ENCODE peak calls at places on chromosomes 13 and 19, in ten cellular contexts. One of them, this sample, is unnamed.

GRCh38 chr13:75752848-75753247 is 116.7 kb downstream of the LMO7 start:
- DNase-seq in transverse colon: no peak
- DNase-seq in DND-41: no peak
- DNase-seq in right lobe of liver: no peak
- DNase-seq in CD8-positive, alpha-beta T cell: no peak
- DNase-seq in activated CD8-positive, alpha-beta T cell treated with anti-CD3 and anti-CD28 coated beads, Interleukin-2, amount 10 ng/mL, durations not matched to agents 7 days and 5 days: no peak
- DNase-seq in NCI-H2171 treated with DMSO at 0.1 percent for 48 hours: no peak
- DNase-seq in fibroblast of gingiva: no peak
- DNase-seq in LHCN-M2: no peak
- DNase-seq in GM13976: no peak
- DNase-seq in this sample: no peak

GRCh38 chr13:76886005-76886291 is 257 bp downstream of the KCTD12 start:
- DNase-seq in transverse colon: no peak
- DNase-seq in CD8-positive, alpha-beta T cell: no peak
- DNase-seq in activated CD8-positive, alpha-beta T cell treated with anti-CD3 and anti-CD28 coated beads, Interleukin-2, amount 10 ng/mL, durations not matched to agents 7 days and 5 days: no peak
- DNase-seq in GM13976: no peak
- DNase-seq in fibroblast of gingiva: no peak
- DNase-seq in LHCN-M2: no peak
- DNase-seq in DND-41: no peak
- DNase-seq in NCI-H2171 treated with DMSO at 0.1 percent for 48 hours: no peak
- DNase-seq in right lobe of liver: no peak
- DNase-seq in this sample: no peak

GRCh38 chr19:29503140-29503758 is 22.5 kb upstream of the VSTM2B start:
- DNase-seq in GM13976: no peak
- DNase-seq in transverse colon: no peak
- DNase-seq in LHCN-M2: no peak
- DNase-seq in NCI-H2171 treated with DMSO at 0.1 percent for 48 hours: no peak
- DNase-seq in right lobe of liver: no peak
- DNase-seq in fibroblast of gingiva: no peak
- DNase-seq in activated CD8-positive, alpha-beta T cell treated with anti-CD3 and anti-CD28 coated beads, Interleukin-2, amount 10 ng/mL, durations not matched to agents 7 days and 5 days: no peak
- DNase-seq in DND-41: no peak
- DNase-seq in CD8-positive, alpha-beta T cell: no peak
- DNase-seq in this sample: no peak

GRCh38 chr19:17031741-17032140 is 5.1 kb upstream of the CPAMD8 start:
- DNase-seq in NCI-H2171 treated with DMSO at 0.1 percent for 48 hours: no peak
- DNase-seq in activated CD8-positive, alpha-beta T cell treated with anti-CD3 and anti-CD28 coated beads, Interleukin-2, amount 10 ng/mL, durations not matched to agents 7 days and 5 days: no peak
- DNase-seq in fibroblast of gingiva: no peak
- DNase-seq in GM13976: no peak
- DNase-seq in right lobe of liver: no peak
- DNase-seq in CD8-positive, alpha-beta T cell: no peak
- DNase-seq in DND-41: no peak
- DNase-seq in transverse colon: no peak
- DNase-seq in LHCN-M2: no peak
- DNase-seq in this sample: no peak

GRCh38 chr13:24511824-24512207 is 762 bp downstream of the PARP4 start:
- DNase-seq in transverse colon: peak
- DNase-seq in DND-41: no peak
- DNase-seq in LHCN-M2: no peak
- DNase-seq in CD8-positive, alpha-beta T cell: no peak
- DNase-seq in NCI-H2171 treated with DMSO at 0.1 percent for 48 hours: peak
- DNase-seq in fibroblast of gingiva: no peak
- DNase-seq in GM13976: no peak
- DNase-seq in activated CD8-positive, alpha-beta T cell treated with anti-CD3 and anti-CD28 coated beads, Interleukin-2, amount 10 ng/mL, durations not matched to agents 7 days and 5 days: no peak
- DNase-seq in right lobe of liver: no peak
- DNase-seq in this sample: no peak

GRCh38 chr19:4060621-4061177 is 6.0 kb downstream of the ZBTB7A start:
- DNase-seq in CD8-positive, alpha-beta T cell: no peak
- DNase-seq in NCI-H2171 treated with DMSO at 0.1 percent for 48 hours: no peak
- DNase-seq in transverse colon: peak
- DNase-seq in DND-41: no peak
- DNase-seq in activated CD8-positive, alpha-beta T cell treated with anti-CD3 and anti-CD28 coated beads, Interleukin-2, amount 10 ng/mL, durations not matched to agents 7 days and 5 days: no peak
- DNase-seq in right lobe of liver: no peak
- DNase-seq in fibroblast of gingiva: no peak
- DNase-seq in GM13976: no peak
- DNase-seq in LHCN-M2: no peak
- DNase-seq in this sample: no peak

GRCh38 chr19:5077209-5077515 is 108.2 kb downstream of the KDM4B start:
- DNase-seq in CD8-positive, alpha-beta T cell: no peak
- DNase-seq in LHCN-M2: no peak
- DNase-seq in DND-41: no peak
- DNase-seq in transverse colon: no peak
- DNase-seq in NCI-H2171 treated with DMSO at 0.1 percent for 48 hours: no peak
- DNase-seq in right lobe of liver: no peak
- DNase-seq in fibroblast of gingiva: no peak
- DNase-seq in GM13976: no peak
- DNase-seq in activated CD8-positive, alpha-beta T cell treated with anti-CD3 and anti-CD28 coated beads, Interleukin-2, amount 10 ng/mL, durations not matched to agents 7 days and 5 days: no peak
- DNase-seq in this sample: no peak

GRCh38 chr13:45700971-45701900 is 884 bp upstream of the CBY2 start:
- DNase-seq in GM13976: peak
- DNase-seq in right lobe of liver: no peak
- DNase-seq in activated CD8-positive, alpha-beta T cell treated with anti-CD3 and anti-CD28 coated beads, Interleukin-2, amount 10 ng/mL, durations not matched to agents 7 days and 5 days: no peak
- DNase-seq in transverse colon: no peak
- DNase-seq in LHCN-M2: no peak
- DNase-seq in CD8-positive, alpha-beta T cell: no peak
- DNase-seq in NCI-H2171 treated with DMSO at 0.1 percent for 48 hours: no peak
- DNase-seq in DND-41: no peak
- DNase-seq in fibroblast of gingiva: no peak
- DNase-seq in this sample: no peak

GRCh38 chr19:38021356-38021755 is 114.3 kb downstream of the SIPA1L3 start:
- DNase-seq in transverse colon: no peak
- DNase-seq in CD8-positive, alpha-beta T cell: no peak
- DNase-seq in DND-41: no peak
- DNase-seq in GM13976: no peak
- DNase-seq in activated CD8-positive, alpha-beta T cell treated with anti-CD3 and anti-CD28 coated beads, Interleukin-2, amount 10 ng/mL, durations not matched to agents 7 days and 5 days: no peak
- DNase-seq in fibroblast of gingiva: no peak
- DNase-seq in LHCN-M2: no peak
- DNase-seq in NCI-H2171 treated with DMSO at 0.1 percent for 48 hours: no peak
- DNase-seq in right lobe of liver: no peak
- DNase-seq in this sample: no peak

GRCh38 chr19:53549354-53549753 is 11.4 kb downstream of the ZNF331 start:
- DNase-seq in activated CD8-positive, alpha-beta T cell treated with anti-CD3 and anti-CD28 coated beads, Interleukin-2, amount 10 ng/mL, durations not matched to agents 7 days and 5 days: no peak
- DNase-seq in NCI-H2171 treated with DMSO at 0.1 percent for 48 hours: no peak
- DNase-seq in GM13976: no peak
- DNase-seq in LHCN-M2: peak
- DNase-seq in fibroblast of gingiva: peak
- DNase-seq in CD8-positive, alpha-beta T cell: no peak
- DNase-seq in right lobe of liver: no peak
- DNase-seq in transverse colon: no peak
- DNase-seq in DND-41: no peak
- DNase-seq in this sample: no peak

GRCh38 chr13:112969692-112970338 is 801 bp downstream of the MCF2L start:
- DNase-seq in GM13976: no peak
- DNase-seq in LHCN-M2: no peak
- DNase-seq in right lobe of liver: no peak
- DNase-seq in DND-41: no peak
- DNase-seq in activated CD8-positive, alpha-beta T cell treated with anti-CD3 and anti-CD28 coated beads, Interleukin-2, amount 10 ng/mL, durations not matched to agents 7 days and 5 days: no peak
- DNase-seq in transverse colon: peak
- DNase-seq in CD8-positive, alpha-beta T cell: no peak
- DNase-seq in fibroblast of gingiva: no peak
- DNase-seq in NCI-H2171 treated with DMSO at 0.1 percent for 48 hours: peak
- DNase-seq in this sample: no peak

GRCh38 chr13:94515911-94516310 is 36.4 kb upstream of the DCT start:
- DNase-seq in NCI-H2171 treated with DMSO at 0.1 percent for 48 hours: no peak
- DNase-seq in fibroblast of gingiva: no peak
- DNase-seq in DND-41: no peak
- DNase-seq in CD8-positive, alpha-beta T cell: no peak
- DNase-seq in LHCN-M2: no peak
- DNase-seq in right lobe of liver: no peak
- DNase-seq in GM13976: no peak
- DNase-seq in transverse colon: no peak
- DNase-seq in activated CD8-positive, alpha-beta T cell treated with anti-CD3 and anti-CD28 coated beads, Interleukin-2, amount 10 ng/mL, durations not matched to agents 7 days and 5 days: no peak
- DNase-seq in this sample: no peak

GRCh38 chr13:31742102-31742695 is 2.9 kb downstream of the RXFP2 start:
- DNase-seq in NCI-H2171 treated with DMSO at 0.1 percent for 48 hours: peak
- DNase-seq in transverse colon: peak
- DNase-seq in CD8-positive, alpha-beta T cell: peak
- DNase-seq in activated CD8-positive, alpha-beta T cell treated with anti-CD3 and anti-CD28 coated beads, Interleukin-2, amount 10 ng/mL, durations not matched to agents 7 days and 5 days: peak
- DNase-seq in fibroblast of gingiva: peak
- DNase-seq in LHCN-M2: peak
- DNase-seq in GM13976: peak
- DNase-seq in right lobe of liver: peak
- DNase-seq in DND-41: peak
- DNase-seq in this sample: no peak

GRCh38 chr19:3358919-3359849 is 7.2 kb upstream of the NFIC start:
- DNase-seq in transverse colon: peak
- DNase-seq in NCI-H2171 treated with DMSO at 0.1 percent for 48 hours: peak
- DNase-seq in LHCN-M2: no peak
- DNase-seq in fibroblast of gingiva: peak
- DNase-seq in right lobe of liver: peak
- DNase-seq in DND-41: peak
- DNase-seq in GM13976: peak
- DNase-seq in CD8-positive, alpha-beta T cell: peak
- DNase-seq in activated CD8-positive, alpha-beta T cell treated with anti-CD3 and anti-CD28 coated beads, Interleukin-2, amount 10 ng/mL, durations not matched to agents 7 days and 5 days: peak
- DNase-seq in this sample: no peak

GRCh38 chr19:3038214-3038613 is 9.1 kb upstream of the TLE2 start:
- DNase-seq in NCI-H2171 treated with DMSO at 0.1 percent for 48 hours: no peak
- DNase-seq in transverse colon: no peak
- DNase-seq in right lobe of liver: no peak
- DNase-seq in activated CD8-positive, alpha-beta T cell treated with anti-CD3 and anti-CD28 coated beads, Interleukin-2, amount 10 ng/mL, durations not matched to agents 7 days and 5 days: no peak
- DNase-seq in LHCN-M2: no peak
- DNase-seq in DND-41: no peak
- DNase-seq in GM13976: no peak
- DNase-seq in CD8-positive, alpha-beta T cell: no peak
- DNase-seq in fibroblast of gingiva: no peak
- DNase-seq in this sample: no peak

GRCh38 chr19:38989066-38989605 is 13.6 kb upstream of the FBXO17 start:
- DNase-seq in transverse colon: no peak
- DNase-seq in LHCN-M2: peak
- DNase-seq in NCI-H2171 treated with DMSO at 0.1 percent for 48 hours: peak
- DNase-seq in CD8-positive, alpha-beta T cell: no peak
- DNase-seq in DND-41: no peak
- DNase-seq in fibroblast of gingiva: peak
- DNase-seq in right lobe of liver: no peak
- DNase-seq in activated CD8-positive, alpha-beta T cell treated with anti-CD3 and anti-CD28 coated beads, Interleukin-2, amount 10 ng/mL, durations not matched to agents 7 days and 5 days: no peak
- DNase-seq in GM13976: no peak
- DNase-seq in this sample: peak

GRCh38 chr19:11089254-11090013 is at the start of gene LDLR:
- DNase-seq in activated CD8-positive, alpha-beta T cell treated with anti-CD3 and anti-CD28 coated beads, Interleukin-2, amount 10 ng/mL, durations not matched to agents 7 days and 5 days: peak
- DNase-seq in right lobe of liver: peak
- DNase-seq in NCI-H2171 treated with DMSO at 0.1 percent for 48 hours: peak
- DNase-seq in fibroblast of gingiva: peak
- DNase-seq in CD8-positive, alpha-beta T cell: peak
- DNase-seq in GM13976: peak
- DNase-seq in DND-41: peak
- DNase-seq in transverse colon: peak
- DNase-seq in LHCN-M2: peak
- DNase-seq in this sample: peak

GRCh38 chr13:35530147-35530546 is 53.7 kb upstream of the MAB21L1 start:
- DNase-seq in transverse colon: no peak
- DNase-seq in fibroblast of gingiva: no peak
- DNase-seq in CD8-positive, alpha-beta T cell: no peak
- DNase-seq in DND-41: no peak
- DNase-seq in right lobe of liver: no peak
- DNase-seq in GM13976: no peak
- DNase-seq in LHCN-M2: no peak
- DNase-seq in activated CD8-positive, alpha-beta T cell treated with anti-CD3 and anti-CD28 coated beads, Interleukin-2, amount 10 ng/mL, durations not matched to agents 7 days and 5 days: no peak
- DNase-seq in NCI-H2171 treated with DMSO at 0.1 percent for 48 hours: peak
- DNase-seq in this sample: no peak

GRCh38 chr13:101757446-101758039 is 305.1 kb downstream of the ITGBL1 start:
- DNase-seq in fibroblast of gingiva: peak
- DNase-seq in GM13976: peak
- DNase-seq in transverse colon: no peak
- DNase-seq in LHCN-M2: peak
- DNase-seq in NCI-H2171 treated with DMSO at 0.1 percent for 48 hours: peak
- DNase-seq in right lobe of liver: no peak
- DNase-seq in DND-41: no peak
- DNase-seq in CD8-positive, alpha-beta T cell: no peak
- DNase-seq in activated CD8-positive, alpha-beta T cell treated with anti-CD3 and anti-CD28 coated beads, Interleukin-2, amount 10 ng/mL, durations not matched to agents 7 days and 5 days: no peak
- DNase-seq in this sample: no peak

GRCh38 chr13:44976196-44976595 is 13.1 kb downstream of the NUFIP1 start:
- DNase-seq in GM13976: no peak
- DNase-seq in right lobe of liver: no peak
- DNase-seq in NCI-H2171 treated with DMSO at 0.1 percent for 48 hours: no peak
- DNase-seq in LHCN-M2: no peak
- DNase-seq in DND-41: no peak
- DNase-seq in transverse colon: no peak
- DNase-seq in fibroblast of gingiva: no peak
- DNase-seq in CD8-positive, alpha-beta T cell: no peak
- DNase-seq in activated CD8-positive, alpha-beta T cell treated with anti-CD3 and anti-CD28 coated beads, Interleukin-2, amount 10 ng/mL, durations not matched to agents 7 days and 5 days: no peak
- DNase-seq in this sample: no peak

GRCh38 chr13:112103971-112104872 is 37.3 kb downstream of the SOX1 start:
- DNase-seq in DND-41: no peak
- DNase-seq in right lobe of liver: no peak
- DNase-seq in CD8-positive, alpha-beta T cell: no peak
- DNase-seq in activated CD8-positive, alpha-beta T cell treated with anti-CD3 and anti-CD28 coated beads, Interleukin-2, amount 10 ng/mL, durations not matched to agents 7 days and 5 days: no peak
- DNase-seq in fibroblast of gingiva: no peak
- DNase-seq in GM13976: no peak
- DNase-seq in transverse colon: no peak
- DNase-seq in LHCN-M2: no peak
- DNase-seq in NCI-H2171 treated with DMSO at 0.1 percent for 48 hours: no peak
- DNase-seq in this sample: no peak

GRCh38 chr19:1646149-1646930 is 6.1 kb downstream of the TCF3 start:
- DNase-seq in activated CD8-positive, alpha-beta T cell treated with anti-CD3 and anti-CD28 coated beads, Interleukin-2, amount 10 ng/mL, durations not matched to agents 7 days and 5 days: no peak
- DNase-seq in DND-41: no peak
- DNase-seq in transverse colon: no peak
- DNase-seq in CD8-positive, alpha-beta T cell: no peak
- DNase-seq in fibroblast of gingiva: no peak
- DNase-seq in right lobe of liver: no peak
- DNase-seq in NCI-H2171 treated with DMSO at 0.1 percent for 48 hours: no peak
- DNase-seq in GM13976: no peak
- DNase-seq in LHCN-M2: no peak
- DNase-seq in this sample: no peak

GRCh38 chr19:2032296-2032941 is 16.9 kb upstream of the BTBD2 start:
- DNase-seq in DND-41: no peak
- DNase-seq in fibroblast of gingiva: peak
- DNase-seq in GM13976: no peak
- DNase-seq in LHCN-M2: peak
- DNase-seq in transverse colon: peak
- DNase-seq in CD8-positive, alpha-beta T cell: no peak
- DNase-seq in right lobe of liver: peak
- DNase-seq in NCI-H2171 treated with DMSO at 0.1 percent for 48 hours: peak
- DNase-seq in activated CD8-positive, alpha-beta T cell treated with anti-CD3 and anti-CD28 coated beads, Interleukin-2, amount 10 ng/mL, durations not matched to agents 7 days and 5 days: peak
- DNase-seq in this sample: no peak

GRCh38 chr13:26476111-26476743 is 81.3 kb upstream of the WASF3 start:
- DNase-seq in DND-41: no peak
- DNase-seq in NCI-H2171 treated with DMSO at 0.1 percent for 48 hours: no peak
- DNase-seq in right lobe of liver: peak
- DNase-seq in transverse colon: no peak
- DNase-seq in activated CD8-positive, alpha-beta T cell treated with anti-CD3 and anti-CD28 coated beads, Interleukin-2, amount 10 ng/mL, durations not matched to agents 7 days and 5 days: no peak
- DNase-seq in fibroblast of gingiva: no peak
- DNase-seq in GM13976: no peak
- DNase-seq in CD8-positive, alpha-beta T cell: no peak
- DNase-seq in LHCN-M2: peak
- DNase-seq in this sample: no peak

GRCh38 chr19:55116232-55117062 is 990 bp downstream of the PPP1R12C start:
- DNase-seq in LHCN-M2: peak
- DNase-seq in GM13976: peak
- DNase-seq in fibroblast of gingiva: peak
- DNase-seq in transverse colon: peak
- DNase-seq in NCI-H2171 treated with DMSO at 0.1 percent for 48 hours: peak
- DNase-seq in activated CD8-positive, alpha-beta T cell treated with anti-CD3 and anti-CD28 coated beads, Interleukin-2, amount 10 ng/mL, durations not matched to agents 7 days and 5 days: peak
- DNase-seq in CD8-positive, alpha-beta T cell: peak
- DNase-seq in DND-41: peak
- DNase-seq in right lobe of liver: peak
- DNase-seq in this sample: no peak

GRCh38 chr13:42574435-42575311 is 721 bp downstream of the TNFSF11 start:
- DNase-seq in LHCN-M2: no peak
- DNase-seq in NCI-H2171 treated with DMSO at 0.1 percent for 48 hours: no peak
- DNase-seq in right lobe of liver: peak
- DNase-seq in GM13976: peak
- DNase-seq in CD8-positive, alpha-beta T cell: peak
- DNase-seq in fibroblast of gingiva: no peak
- DNase-seq in DND-41: no peak
- DNase-seq in transverse colon: no peak
- DNase-seq in activated CD8-positive, alpha-beta T cell treated with anti-CD3 and anti-CD28 coated beads, Interleukin-2, amount 10 ng/mL, durations not matched to agents 7 days and 5 days: peak
- DNase-seq in this sample: no peak

GRCh38 chr13:50593228-50593627 is 250.3 kb downstream of the DLEU7 start:
- DNase-seq in LHCN-M2: no peak
- DNase-seq in activated CD8-positive, alpha-beta T cell treated with anti-CD3 and anti-CD28 coated beads, Interleukin-2, amount 10 ng/mL, durations not matched to agents 7 days and 5 days: no peak
- DNase-seq in GM13976: no peak
- DNase-seq in right lobe of liver: no peak
- DNase-seq in DND-41: no peak
- DNase-seq in NCI-H2171 treated with DMSO at 0.1 percent for 48 hours: no peak
- DNase-seq in CD8-positive, alpha-beta T cell: no peak
- DNase-seq in transverse colon: no peak
- DNase-seq in fibroblast of gingiva: no peak
- DNase-seq in this sample: no peak

GRCh38 chr13:91576590-91576989 is 178.2 kb downstream of the GPC5 start:
- DNase-seq in CD8-positive, alpha-beta T cell: no peak
- DNase-seq in LHCN-M2: no peak
- DNase-seq in NCI-H2171 treated with DMSO at 0.1 percent for 48 hours: peak
- DNase-seq in fibroblast of gingiva: no peak
- DNase-seq in GM13976: no peak
- DNase-seq in right lobe of liver: no peak
- DNase-seq in transverse colon: peak
- DNase-seq in activated CD8-positive, alpha-beta T cell treated with anti-CD3 and anti-CD28 coated beads, Interleukin-2, amount 10 ng/mL, durations not matched to agents 7 days and 5 days: no peak
- DNase-seq in DND-41: no peak
- DNase-seq in this sample: no peak